ENCODE peak calls at places on chromosome 2, in six cellular contexts. One of them, this sample, is unnamed.

GRCh38 chr2:126264625-126265024 is 391.3 kb upstream of the GYPC start:
- DNase-seq in mesenchymal stem cell: no peak
- DNase-seq in GM23338: no peak
- DNase-seq in neural progenitor cell: no peak
- DNase-seq in GM23248: no peak
- DNase-seq in IMR-90: no peak
- DNase-seq in this sample: no peak

GRCh38 chr2:6310186-6310909 is 555.4 kb downstream of the CMPK2 start:
- DNase-seq in mesenchymal stem cell: no peak
- DNase-seq in GM23338: no peak
- DNase-seq in neural progenitor cell: no peak
- DNase-seq in GM23248: no peak
- DNase-seq in IMR-90: no peak
- DNase-seq in this sample: no peak

GRCh38 chr2:189393440-189394111 is 47.7 kb upstream of the WDR75 start:
- DNase-seq in mesenchymal stem cell: peak; percentile 98
- DNase-seq in GM23338: no peak
- DNase-seq in neural progenitor cell: no peak
- DNase-seq in GM23248: peak; percentile 94
- DNase-seq in IMR-90: peak; percentile 99
- DNase-seq in this sample: peak; percentile 51

GRCh38 chr2:220892018-220892634 is 680.0 kb downstream of the EPHA4 start:
- DNase-seq in mesenchymal stem cell: no peak
- DNase-seq in GM23338: no peak
- DNase-seq in neural progenitor cell: no peak
- DNase-seq in GM23248: peak; percentile 16
- DNase-seq in IMR-90: no peak
- DNase-seq in this sample: no peak

GRCh38 chr2:228828397-228828796 is 442.7 kb downstream of the PID1 start:
- DNase-seq in mesenchymal stem cell: no peak
- DNase-seq in GM23338: no peak
- DNase-seq in neural progenitor cell: no peak
- DNase-seq in GM23248: no peak
- DNase-seq in IMR-90: no peak
- DNase-seq in this sample: no peak

GRCh38 chr2:157761520-157761919 is 114.6 kb downstream of the ACVR1 start:
- DNase-seq in mesenchymal stem cell: peak; percentile 36
- DNase-seq in GM23338: peak; percentile 45
- DNase-seq in neural progenitor cell: no peak
- DNase-seq in GM23248: peak; percentile 40
- DNase-seq in IMR-90: peak; percentile 59
- DNase-seq in this sample: no peak

GRCh38 chr2:230866704-230867561 is 2.2 kb downstream of the ITM2C start:
- DNase-seq in mesenchymal stem cell: peak; percentile 26
- DNase-seq in GM23338: no peak
- DNase-seq in neural progenitor cell: peak; percentile 27
- DNase-seq in GM23248: peak; percentile 41
- DNase-seq in IMR-90: peak; percentile 20
- DNase-seq in this sample: peak; percentile 13

GRCh38 chr2:109545828-109546713 is 67.7 kb downstream of the SEPTIN10 start:
- DNase-seq in mesenchymal stem cell: peak; percentile 67
- DNase-seq in GM23338: peak; percentile 73
- DNase-seq in neural progenitor cell: peak; percentile 74
- DNase-seq in GM23248: peak; percentile 76
- DNase-seq in IMR-90: peak; percentile 60
- DNase-seq in this sample: peak; percentile 80

GRCh38 chr2:121044412-121044811 is 240.6 kb downstream of the TFCP2L1 start:
- DNase-seq in mesenchymal stem cell: no peak
- DNase-seq in GM23338: peak; percentile 61
- DNase-seq in neural progenitor cell: peak; percentile 21
- DNase-seq in GM23248: no peak
- DNase-seq in IMR-90: no peak
- DNase-seq in this sample: no peak

GRCh38 chr2:45345331-45346305 is 265.4 kb downstream of the SRBD1 start:
- DNase-seq in mesenchymal stem cell: no peak
- DNase-seq in GM23338: peak; percentile 17
- DNase-seq in neural progenitor cell: no peak
- DNase-seq in GM23248: no peak
- DNase-seq in IMR-90: no peak
- DNase-seq in this sample: no peak

GRCh38 chr2:71380665-71381064 is 49.1 kb downstream of the ZNF638 start:
- DNase-seq in mesenchymal stem cell: no peak
- DNase-seq in GM23338: no peak
- DNase-seq in neural progenitor cell: no peak
- DNase-seq in GM23248: no peak
- DNase-seq in IMR-90: peak; percentile 49
- DNase-seq in this sample: no peak

GRCh38 chr2:172864182-172864581 is 128.5 kb downstream of the RAPGEF4 start:
- DNase-seq in mesenchymal stem cell: peak; percentile 42
- DNase-seq in GM23338: peak; percentile 82
- DNase-seq in neural progenitor cell: peak; percentile 79
- DNase-seq in GM23248: peak; percentile 61
- DNase-seq in IMR-90: peak; percentile 51
- DNase-seq in this sample: peak; percentile 29

GRCh38 chr2:216116418-216116817 is 7.3 kb downstream of the XRCC5 start:
- DNase-seq in mesenchymal stem cell: no peak
- DNase-seq in GM23338: no peak
- DNase-seq in neural progenitor cell: no peak
- DNase-seq in GM23248: no peak
- DNase-seq in IMR-90: no peak
- DNase-seq in this sample: no peak

GRCh38 chr2:64859208-64860161 is 129.7 kb upstream of the SLC1A4 start:
- DNase-seq in mesenchymal stem cell: peak; percentile 96
- DNase-seq in GM23338: peak; percentile 81
- DNase-seq in neural progenitor cell: peak; percentile 85
- DNase-seq in GM23248: peak; percentile 97
- DNase-seq in IMR-90: peak; percentile 87
- DNase-seq in this sample: peak; percentile 76

GRCh38 chr2:112195167-112195766 is 57.1 kb downstream of the FBLN7 start:
- DNase-seq in mesenchymal stem cell: no peak
- DNase-seq in GM23338: no peak
- DNase-seq in neural progenitor cell: no peak
- DNase-seq in GM23248: no peak
- DNase-seq in IMR-90: no peak
- DNase-seq in this sample: no peak

GRCh38 chr2:16677875-16678274 is 12.2 kb upstream of the CYRIA start:
- DNase-seq in mesenchymal stem cell: no peak
- DNase-seq in GM23338: no peak
- DNase-seq in neural progenitor cell: no peak
- DNase-seq in GM23248: no peak
- DNase-seq in IMR-90: no peak
- DNase-seq in this sample: no peak

GRCh38 chr2:135557533-135557932 is 26.2 kb downstream of the R3HDM1 start:
- DNase-seq in mesenchymal stem cell: no peak
- DNase-seq in GM23338: no peak
- DNase-seq in neural progenitor cell: no peak
- DNase-seq in GM23248: no peak
- DNase-seq in IMR-90: no peak
- DNase-seq in this sample: no peak

GRCh38 chr2:181123798-181124217 is 143.4 kb downstream of the UBE2E3 start:
- DNase-seq in mesenchymal stem cell: peak; percentile 37
- DNase-seq in GM23338: peak; percentile 14
- DNase-seq in neural progenitor cell: no peak
- DNase-seq in GM23248: no peak
- DNase-seq in IMR-90: no peak
- DNase-seq in this sample: peak; percentile 45

GRCh38 chr2:191014653-191015020 is 666 bp upstream of the STAT1 start:
- DNase-seq in mesenchymal stem cell: no peak
- DNase-seq in GM23338: no peak
- DNase-seq in neural progenitor cell: no peak
- DNase-seq in GM23248: no peak
- DNase-seq in IMR-90: no peak
- DNase-seq in this sample: no peak

GRCh38 chr2:217948341-217948791 is 54.4 kb downstream of the TNS1 start:
- DNase-seq in mesenchymal stem cell: no peak
- DNase-seq in GM23338: no peak
- DNase-seq in neural progenitor cell: no peak
- DNase-seq in GM23248: no peak
- DNase-seq in IMR-90: no peak
- DNase-seq in this sample: no peak

GRCh38 chr2:212931271-212931670 is 220.1 kb downstream of the IKZF2 start:
- DNase-seq in mesenchymal stem cell: no peak
- DNase-seq in GM23338: no peak
- DNase-seq in neural progenitor cell: no peak
- DNase-seq in GM23248: no peak
- DNase-seq in IMR-90: no peak
- DNase-seq in this sample: no peak

DNA sequence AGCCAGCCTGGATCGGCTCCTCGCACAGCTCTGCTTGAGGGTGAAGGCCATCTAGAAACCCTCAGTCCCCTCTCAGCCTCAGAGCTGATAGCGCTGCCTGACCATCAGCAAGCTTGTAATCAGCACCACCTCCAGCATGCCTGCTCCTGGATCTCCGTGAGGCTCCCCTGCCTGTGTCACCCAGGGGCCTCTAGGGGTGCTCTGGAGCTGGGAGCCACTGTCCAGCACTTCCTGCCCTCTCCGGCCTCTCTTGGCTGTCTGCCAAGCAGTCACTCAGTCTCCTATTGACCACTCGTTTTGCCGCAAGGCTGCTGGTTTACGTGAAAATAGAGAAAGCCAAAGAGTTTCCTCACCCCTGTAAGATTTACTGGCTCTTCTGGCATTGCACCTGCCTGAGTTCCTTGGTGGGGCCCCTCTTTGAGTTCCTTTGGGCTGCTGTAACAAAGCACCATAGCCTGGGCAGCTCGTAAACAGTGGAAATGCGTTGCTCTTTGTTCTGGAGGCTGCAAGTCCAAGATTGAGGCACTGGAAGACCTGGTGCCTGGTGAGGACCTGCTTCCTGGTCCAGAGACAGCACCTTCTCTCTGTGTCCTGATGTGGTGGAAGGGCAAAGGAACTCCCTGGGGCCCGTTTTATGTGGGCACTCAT is 17.9 kb downstream of the CAPN10 start:
- DNase-seq in mesenchymal stem cell: peak; percentile 73
- DNase-seq in GM23338: peak; percentile 79
- DNase-seq in neural progenitor cell: peak; percentile 72
- DNase-seq in GM23248: peak; percentile 52
- DNase-seq in IMR-90: peak; percentile 49
- DNase-seq in this sample: peak; percentile 70
- H2AFZ ChIP-seq in mesenchymal stem cell: no peak overlapping the region
- H2AFZ ChIP-seq in GM23338: peak overlapping the region; percentile 84
- H2AFZ ChIP-seq in neural progenitor cell: peak overlapping the region; percentile 23
- H2AFZ ChIP-seq in GM23248: no peak overlapping the region
- H2AFZ ChIP-seq in IMR-90: no peak overlapping the region
- H2AFZ ChIP-seq in this sample: no peak overlapping the region

DNA sequence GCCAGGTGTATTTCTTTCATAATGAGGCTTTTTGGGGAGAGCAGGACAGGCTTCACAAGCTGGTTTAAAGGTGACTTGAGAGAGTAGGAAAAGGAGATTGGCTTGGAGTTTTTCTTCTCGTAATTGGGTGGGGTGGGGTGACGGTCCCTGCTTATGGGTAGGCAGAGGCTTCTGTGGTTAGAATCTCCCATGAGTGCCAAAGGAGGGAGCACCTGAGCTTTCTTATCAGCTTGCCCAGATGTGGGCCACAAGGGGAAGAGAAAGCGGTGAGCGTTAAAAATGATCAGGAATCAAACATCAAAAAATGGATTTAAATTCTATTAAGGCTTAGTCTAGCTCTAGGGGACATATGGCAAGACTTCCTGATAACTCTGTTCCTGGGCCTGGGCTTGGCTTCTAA is 9.7 kb upstream of the PNPT1 start:
- DNase-seq in mesenchymal stem cell: no peak
- DNase-seq in GM23338: peak; percentile 21
- DNase-seq in neural progenitor cell: no peak
- DNase-seq in GM23248: no peak
- DNase-seq in IMR-90: no peak
- DNase-seq in this sample: no peak
- H2AFZ ChIP-seq in mesenchymal stem cell: no peak overlapping the region
- H2AFZ ChIP-seq in GM23338: peak overlapping the region; percentile 74
- H2AFZ ChIP-seq in neural progenitor cell: no peak overlapping the region
- H2AFZ ChIP-seq in GM23248: no peak overlapping the region
- H2AFZ ChIP-seq in IMR-90: no peak overlapping the region
- H2AFZ ChIP-seq in this sample: no peak overlapping the region

GRCh38 chr2:162591403-162592083 is 247.0 kb downstream of the KCNH7 start:
- DNase-seq in mesenchymal stem cell: peak; percentile 52
- DNase-seq in GM23338: no peak
- DNase-seq in neural progenitor cell: no peak
- DNase-seq in GM23248: no peak
- DNase-seq in IMR-90: no peak
- DNase-seq in this sample: no peak

GRCh38 chr2:162587653-162588052 is 243.7 kb downstream of the GCA start:
- DNase-seq in mesenchymal stem cell: no peak
- DNase-seq in GM23338: no peak
- DNase-seq in neural progenitor cell: no peak
- DNase-seq in GM23248: no peak
- DNase-seq in IMR-90: no peak
- DNase-seq in this sample: no peak

GRCh38 chr2:162581931-162582330 is 238.0 kb downstream of the GCA start:
- DNase-seq in mesenchymal stem cell: no peak
- DNase-seq in GM23338: no peak
- DNase-seq in neural progenitor cell: no peak
- DNase-seq in GM23248: no peak
- DNase-seq in IMR-90: no peak
- DNase-seq in this sample: no peak

GRCh38 chr2:162582357-162582798 is 238.4 kb downstream of the GCA start:
- DNase-seq in mesenchymal stem cell: peak; percentile 70
- DNase-seq in GM23338: no peak
- DNase-seq in neural progenitor cell: no peak
- DNase-seq in GM23248: no peak
- DNase-seq in IMR-90: no peak
- DNase-seq in this sample: peak; percentile 41

GRCh38 chr2:162586311-162586710 is 242.4 kb downstream of the GCA start:
- DNase-seq in mesenchymal stem cell: no peak
- DNase-seq in GM23338: no peak
- DNase-seq in neural progenitor cell: no peak
- DNase-seq in GM23248: no peak
- DNase-seq in IMR-90: no peak
- DNase-seq in this sample: no peak
- H2AFZ ChIP-seq in mesenchymal stem cell: no peak overlapping the region
- H2AFZ ChIP-seq in GM23338: no peak overlapping the region
- H2AFZ ChIP-seq in neural progenitor cell: no peak overlapping the region
- H2AFZ ChIP-seq in GM23248: no peak overlapping the region
- H2AFZ ChIP-seq in IMR-90: no peak overlapping the region
- H2AFZ ChIP-seq in this sample: no peak overlapping the region

DNA sequence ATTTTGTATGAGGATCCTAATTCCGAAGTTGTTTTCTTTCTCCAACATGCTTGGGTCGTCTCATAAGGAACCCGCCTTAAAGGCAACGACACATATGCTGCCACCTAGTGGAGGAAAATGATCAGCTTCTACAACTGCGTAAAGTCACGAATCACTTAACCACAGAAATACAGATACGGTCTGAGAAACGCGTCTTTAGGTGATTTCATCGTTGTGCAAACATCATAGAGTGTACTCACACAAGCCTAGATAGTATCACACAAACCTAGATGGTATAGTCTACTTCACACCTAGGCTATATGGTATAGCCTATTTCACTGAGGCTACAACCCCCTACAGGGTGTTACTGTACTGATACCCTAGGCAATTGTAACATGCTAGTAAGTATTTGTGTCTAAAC is 13.1 kb downstream of the GNLY start:
- DNase-seq in mesenchymal stem cell: peak; percentile 90
- DNase-seq in GM23338: peak; percentile 95
- DNase-seq in neural progenitor cell: peak; percentile 87
- DNase-seq in GM23248: peak; percentile 90
- DNase-seq in IMR-90: peak; percentile 94
- DNase-seq in this sample: peak; percentile 81
- H2AFZ ChIP-seq in mesenchymal stem cell: no peak overlapping the region
- H2AFZ ChIP-seq in GM23338: no peak overlapping the region
- H2AFZ ChIP-seq in neural progenitor cell: peak overlapping the region; percentile 42
- H2AFZ ChIP-seq in GM23248: no peak overlapping the region
- H2AFZ ChIP-seq in IMR-90: no peak overlapping the region
- H2AFZ ChIP-seq in this sample: peak overlapping the region; percentile 39